ENCODE peak calls at places on chromosomes 12 and 14, in eight cellular contexts. One of them, this sample, is unnamed.

GRCh38 chr12:94623161-94623920 is 27.0 kb downstream of the TMCC3 start:
- DNase-seq in foreskin fibroblast: no peak
- DNase-seq in Caki2: no peak
- DNase-seq in cardiac muscle cell: no peak
- DNase-seq in cardiac fibroblast: no peak
- DNase-seq in NCI-H1694 treated with DMSO at 0.1 percent for 48 hours: no peak
- DNase-seq in AG08395: no peak
- DNase-seq in HEK293T: no peak
- DNase-seq in this sample: no peak

GRCh38 chr12:126663304-126664094 is 1598.3 kb downstream of the AACS start:
- DNase-seq in foreskin fibroblast: peak
- DNase-seq in Caki2: peak
- DNase-seq in cardiac muscle cell: peak
- DNase-seq in cardiac fibroblast: peak
- DNase-seq in NCI-H1694 treated with DMSO at 0.1 percent for 48 hours: no peak
- DNase-seq in AG08395: no peak
- DNase-seq in HEK293T: peak
- DNase-seq in this sample: no peak

GRCh38 chr12:67650528-67651379 is 2.2 kb downstream of the DYRK2 start:
- DNase-seq in foreskin fibroblast: no peak
- DNase-seq in Caki2: peak
- DNase-seq in cardiac muscle cell: no peak
- DNase-seq in cardiac fibroblast: no peak
- DNase-seq in NCI-H1694 treated with DMSO at 0.1 percent for 48 hours: no peak
- DNase-seq in AG08395: no peak
- DNase-seq in HEK293T: peak
- DNase-seq in this sample: no peak

GRCh38 chr12:53160673-53161072 is 19.8 kb upstream of the ZNF740 start:
- DNase-seq in foreskin fibroblast: peak
- DNase-seq in Caki2: no peak
- DNase-seq in cardiac muscle cell: no peak
- DNase-seq in cardiac fibroblast: no peak
- DNase-seq in NCI-H1694 treated with DMSO at 0.1 percent for 48 hours: no peak
- DNase-seq in AG08395: no peak
- DNase-seq in HEK293T: no peak
- DNase-seq in this sample: no peak

GRCh38 chr12:103505371-103506236 is 9.8 kb upstream of the C12orf42 start:
- DNase-seq in foreskin fibroblast: no peak
- DNase-seq in Caki2: no peak
- DNase-seq in cardiac muscle cell: no peak
- DNase-seq in cardiac fibroblast: no peak
- DNase-seq in NCI-H1694 treated with DMSO at 0.1 percent for 48 hours: no peak
- DNase-seq in AG08395: no peak
- DNase-seq in HEK293T: no peak
- DNase-seq in this sample: no peak

GRCh38 chr12:116910645-116911449 is at the start of gene FBXW8:
- DNase-seq in foreskin fibroblast: peak
- DNase-seq in Caki2: peak
- DNase-seq in cardiac muscle cell: peak
- DNase-seq in cardiac fibroblast: peak
- DNase-seq in NCI-H1694 treated with DMSO at 0.1 percent for 48 hours: peak
- DNase-seq in AG08395: peak
- DNase-seq in HEK293T: peak
- DNase-seq in this sample: peak

GRCh38 chr12:62717636-62718035 is 217.3 kb downstream of the PPM1H start:
- DNase-seq in foreskin fibroblast: no peak
- DNase-seq in Caki2: no peak
- DNase-seq in cardiac muscle cell: no peak
- DNase-seq in cardiac fibroblast: no peak
- DNase-seq in NCI-H1694 treated with DMSO at 0.1 percent for 48 hours: no peak
- DNase-seq in AG08395: no peak
- DNase-seq in HEK293T: no peak
- DNase-seq in this sample: no peak

GRCh38 chr12:49626169-49626835 is 2.9 kb downstream of the PRPF40B start:
- DNase-seq in foreskin fibroblast: peak
- DNase-seq in Caki2: peak
- DNase-seq in cardiac muscle cell: no peak
- DNase-seq in cardiac fibroblast: no peak
- DNase-seq in NCI-H1694 treated with DMSO at 0.1 percent for 48 hours: no peak
- DNase-seq in AG08395: no peak
- DNase-seq in HEK293T: no peak
- DNase-seq in this sample: no peak

GRCh38 chr12:65306603-65307501 is 28.4 kb downstream of the MSRB3 start:
- DNase-seq in foreskin fibroblast: peak
- DNase-seq in Caki2: peak
- DNase-seq in cardiac muscle cell: peak
- DNase-seq in cardiac fibroblast: peak
- DNase-seq in NCI-H1694 treated with DMSO at 0.1 percent for 48 hours: no peak
- DNase-seq in AG08395: peak
- DNase-seq in HEK293T: peak
- DNase-seq in this sample: no peak

GRCh38 chr12:10406725-10407124 is 2.8 kb downstream of the KLRC4 start:
- DNase-seq in foreskin fibroblast: no peak
- DNase-seq in Caki2: no peak
- DNase-seq in cardiac muscle cell: no peak
- DNase-seq in cardiac fibroblast: no peak
- DNase-seq in NCI-H1694 treated with DMSO at 0.1 percent for 48 hours: no peak
- DNase-seq in AG08395: no peak
- DNase-seq in HEK293T: no peak
- DNase-seq in this sample: no peak

GRCh38 chr14:87994974-87995373 is 2.0 kb upstream of the GALC start:
- DNase-seq in foreskin fibroblast: no peak
- DNase-seq in Caki2: no peak
- DNase-seq in cardiac muscle cell: peak
- DNase-seq in cardiac fibroblast: no peak
- DNase-seq in NCI-H1694 treated with DMSO at 0.1 percent for 48 hours: no peak
- DNase-seq in AG08395: no peak
- DNase-seq in HEK293T: no peak
- DNase-seq in this sample: no peak

This sample was measured in GM04504.